ENCODE peak calls at places on chromosome 2, in ten cellular contexts. L is NCI-H82, V is NCI-H1417, W is AG10803, H is HuH-7.5, P is cardiac muscle cell, R is NCI-H1092, I is neural progenitor cell, C is head of caudate nucleus, M is NCI-H460. E is an unnamed sample.

GRCh38 chr2:162677476-162677875 is 161.1 kb downstream of the KCNH7 start:
- DNase-seq in H (no peak), R (no peak), P (no peak), M (no peak), V (no peak), I (no peak), W (no peak), C (no peak), L (no peak), E (no peak)

GRCh38 chr2:12300019-12300602 is 416.6 kb upstream of the TRIB2 start:
- DNase-seq in P (no peak), L (no peak), I (no peak), H (no peak), R (no peak), W (peak; percentile 47), M (no peak), V (no peak), C (no peak), E (no peak)

GRCh38 chr2:100321881-100322820 is at the start of gene LONRF2:
- DNase-seq in W (peak; percentile 5), I (peak; percentile 67), C (no peak), M (no peak), V (peak; percentile 92), L (no peak), H (peak; percentile 43), R (peak; percentile 68), P (peak; percentile 41), E (peak; percentile 41)

GRCh38 chr2:12251121-12251520 is 465.6 kb upstream of the TRIB2 start:
- DNase-seq in P (no peak), L (no peak), V (no peak), C (no peak), M (no peak), H (no peak), R (no peak), I (no peak), W (no peak), E (no peak)

GRCh38 chr2:36392854-36393253 is 37.3 kb downstream of the CRIM1 start:
- DNase-seq in P (no peak), M (no peak), H (no peak), R (no peak), I (peak; percentile 37), C (no peak), L (peak; percentile 80), W (no peak), V (peak; percentile 37), E (no peak)

GRCh38 chr2:30293303-30293912 is 62.1 kb downstream of the LBH start:
- DNase-seq in P (peak; percentile 26), V (no peak), M (no peak), L (no peak), R (no peak), I (no peak), H (no peak), C (no peak), W (peak; percentile 99), E (no peak)

GRCh38 chr2:1960761-1961160 is 216.4 kb upstream of the PXDN start:
- DNase-seq in R (no peak), H (no peak), I (no peak), P (no peak), V (no peak), C (no peak), M (no peak), L (no peak), W (no peak), E (no peak)

GRCh38 chr2:26640331-26640745 is 828 bp downstream of the CIB4 start:
- DNase-seq in M (peak; percentile 26), I (no peak), R (no peak), L (peak; percentile 25), V (no peak), W (peak; percentile 61), P (peak; percentile 55), H (peak; percentile 23), C (no peak), E (no peak)

GRCh38 chr2:45329045-45329677 is 281.9 kb downstream of the SRBD1 start:
- DNase-seq in H (peak; percentile 39), W (peak; percentile 25), M (no peak), C (no peak), I (peak; percentile 20), P (peak; percentile 24), R (no peak), L (peak; percentile 24), V (no peak), E (no peak)

GRCh38 chr2:134537121-134537520 is 181.7 kb downstream of the TMEM163 start:
- DNase-seq in M (no peak), C (no peak), I (no peak), V (no peak), L (no peak), R (no peak), H (no peak), W (no peak), P (no peak), E (no peak)

E was measured in NCI-H510A.